ENCODE peak calls at places on chromosome 3, in four cellular contexts. G is tibial nerve, L is stomach, N is fibroblast of lung. Y is an unnamed sample. For H3K4me1, the result is how much of the 10 kb centered on the place peaks cover.

GRCh38 chr3:100207886-100208285 is 52.9 kb upstream of the TBC1D23 start:
- DNase-seq in G (no peak), L (no peak), N (no peak), Y (no peak)

GRCh38 chr3:158091526-158091925 is 14.7 kb downstream of the SHOX2 start:
- DNase-seq in G (no peak), L (no peak), N (peak), Y (no peak)

GRCh38 chr3:60294181-60294580 is 957.1 kb downstream of the FHIT start:
- DNase-seq in G (no peak), L (no peak), N (peak), Y (no peak)

GRCh38 chr3:153679711-153680110 is 441.5 kb upstream of the ARHGEF26 start:
- DNase-seq in G (no peak), L (no peak), N (no peak), Y (no peak)

GRCh38 chr3:38438421-38438820 is 15.3 kb upstream of the ACVR2B start:
- DNase-seq in G (no peak), L (no peak), N (peak), Y (peak)

GRCh38 chr3:86958534-86958933 is 32.4 kb downstream of the VGLL3 start:
- DNase-seq in G (no peak), L (no peak), N (peak), Y (no peak)

GRCh38 chr3:156721687-156722086 is 47.3 kb downstream of the TIPARP start:
- DNase-seq in G (no peak), L (no peak), N (no peak), Y (no peak)

GRCh38 chr3:117512975-117513374 is 803.4 kb downstream of the TUSC7 start:
- DNase-seq in G (no peak), L (no peak), N (no peak), Y (no peak)

GRCh38 chr3:95899494-95899893 is 914.9 kb upstream of the EPHA6 start:
- DNase-seq in G (no peak), L (no peak), N (peak), Y (no peak)

GRCh38 chr3:156819842-156820686 is 6.1 kb upstream of the LEKR1 start:
- DNase-seq in G (no peak), L (no peak), N (no peak), Y (no peak)

GRCh38 chr3:61333562-61333961 is 82.3 kb upstream of the FHIT start:
- DNase-seq in G (no peak), L (no peak), N (no peak), Y (no peak)

GRCh38 chr3:149407898-149408297 is 30.4 kb upstream of the TM4SF1 start:
- DNase-seq in G (no peak), L (no peak), N (peak), Y (no peak)

GRCh38 chr3:12187448-12188327 is 29.0 kb upstream of the TIMP4 start:
- DNase-seq in G (no peak), L (no peak), N (peak), Y (peak)

GRCh38 chr3:119310052-119310451 is 15.9 kb downstream of the ARHGAP31 start:
- DNase-seq in G (peak), L (no peak), N (peak), Y (no peak)

GRCh38 chr3:32472716-32473115 is 29.9 kb downstream of the CMTM6 start:
- DNase-seq in G (no peak), L (no peak), N (no peak), Y (no peak)

GRCh38 chr3:30934208-30934550 is 39.7 kb upstream of the GADL1 start:
- DNase-seq in G (no peak), L (no peak), N (peak), Y (no peak)

GRCh38 chr3:193827831-193828230 is 234.8 kb downstream of the OPA1 start:
- DNase-seq in G (no peak), L (no peak), N (no peak), Y (no peak)

GRCh38 chr3:132874701-132875100 is 152.5 kb upstream of the NPHP3 start:
- DNase-seq in G (no peak), L (no peak), N (no peak), Y (no peak)

GRCh38 chr3:27133062-27133461 is 236.1 kb downstream of the NEK10 start:
- DNase-seq in G (no peak), L (no peak), N (no peak), Y (no peak)

GRCh38 chr3:197450295-197450694 is 105.5 kb downstream of the BDH1 start:
- DNase-seq in G (no peak), L (no peak), N (no peak), Y (no peak)

GRCh38 chr3:69739204-69740102 is at the start of gene MITF:
- DNase-seq in G (peak), L (peak), N (peak), Y (peak)

GRCh38 chr3:196997311-196997710 is 28.7 kb upstream of the PIGZ start:
- DNase-seq in G (no peak), L (no peak), N (no peak), Y (peak)

GRCh38 chr3:131110087-131110486 is 83.4 kb downstream of the NEK11 start:
- DNase-seq in G (no peak), L (no peak), N (no peak), Y (no peak)

GRCh38 chr3:78455737-78456136 is 1312.1 kb downstream of the ROBO1 start:
- DNase-seq in G (no peak), L (no peak), N (no peak), Y (no peak)

GRCh38 chr3:144529562-144529961 is 557.9 kb downstream of the DIPK2A start:
- DNase-seq in G (no peak), L (no peak), N (no peak), Y (no peak)

GRCh38 chr3:54931182-54931581 is 3.3 kb upstream of the LRTM1 start:
- DNase-seq in G (no peak), L (no peak), N (no peak), Y (no peak)

GRCh38 chr3:146539315-146539714 is 5.1 kb downstream of the PLSCR1 start:
- DNase-seq in G (no peak), L (no peak), N (no peak), Y (no peak)
- H3K4me1 ChIP-seq in G (under half), L (under half), N (under half), Y (half or more)

DNA sequence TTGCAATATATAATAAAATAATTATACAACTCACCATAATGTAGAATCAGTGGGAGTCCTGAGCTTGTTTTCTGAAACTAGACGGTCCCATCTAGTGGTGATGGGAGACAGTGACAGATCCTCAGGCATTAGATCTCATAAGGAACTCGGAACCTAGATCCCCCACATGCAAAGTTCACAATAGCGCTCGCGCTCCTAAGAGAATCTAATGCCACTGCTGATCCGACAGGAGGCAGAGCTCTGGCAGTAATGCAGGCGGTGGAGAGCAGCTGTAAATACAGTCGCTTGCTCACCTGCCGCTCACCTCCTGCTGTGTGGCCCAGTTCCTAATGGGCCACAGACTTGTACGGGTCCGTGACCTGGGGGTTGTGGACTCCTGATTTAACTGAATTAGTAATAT is 87.8 kb downstream of the P3H2 start:
- DNase-seq in G (no peak), L (no peak), N (no peak), Y (no peak)
- TF ChIP-seq CTCF in G (no peak), L (no peak), N (no peak), Y (no peak)

DNA sequence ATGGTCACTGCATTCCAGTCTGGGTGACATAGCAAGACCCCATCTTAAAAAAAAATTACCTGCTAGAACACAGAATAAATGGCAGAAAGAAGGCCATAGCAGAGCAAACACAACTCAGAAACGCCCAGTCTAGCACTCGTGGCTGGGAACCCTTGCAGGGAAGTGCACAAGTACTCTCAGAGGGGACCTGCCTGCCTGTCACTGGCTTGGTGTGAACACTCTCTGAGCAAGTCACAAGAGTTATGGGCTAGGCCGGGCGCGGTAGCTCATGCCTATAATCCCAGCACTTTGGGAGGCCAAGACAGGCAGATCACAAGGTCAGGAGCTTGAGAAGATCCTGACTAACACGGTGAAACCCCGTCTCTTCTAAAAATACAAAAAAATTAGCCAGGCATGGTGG is 17.2 kb downstream of the SFMBT1 start:
- DNase-seq in G (no peak), L (no peak), N (no peak), Y (no peak)
- H3K4me1 ChIP-seq in G (under half), L (under half), N (under half), Y (under half)

GRCh38 chr3:50297896-50298725 is 1.1 kb downstream of the HYAL3 start:
- DNase-seq in G (no peak), L (no peak), N (no peak), Y (no peak)

GRCh38 chr3:50297384-50297775 is 1.8 kb downstream of the HYAL3 start:
- DNase-seq in G (no peak), L (no peak), N (no peak), Y (peak)

GRCh38 chr3:50299929-50300680 is 900 bp upstream of the HYAL3 start:
- DNase-seq in G (no peak), L (no peak), N (no peak), Y (peak)

GRCh38 chr3:50299638-50299928 is 378 bp upstream of the HYAL3 start:
- DNase-seq in G (no peak), L (no peak), N (no peak), Y (no peak)

GRCh38 chr3:50298836-50299637 is at the start of the genes HYAL3 and NAA80:
- DNase-seq in G (peak), L (peak), N (peak), Y (peak)
- TF ChIP-seq CTCF in G (peak), L (peak), N (peak), Y (peak)

GRCh38 chr3:37282996-37283395 is 108.6 kb upstream of the LRRFIP2 start:
- DNase-seq in G (no peak), L (no peak), N (no peak), Y (no peak)
- H3K4me1 ChIP-seq in G (under half), L (under half), N (under half), Y (under half)

GRCh38 chr3:183085634-183086390 is 13.5 kb downstream of the MCCC1 start:
- DNase-seq in G (no peak), L (no peak), N (peak), Y (no peak)
- TF ChIP-seq CTCF in G (no peak), L (peak), N (no peak), Y (peak)

GRCh38 chr3:169137076-169137475 is 526.4 kb downstream of the MECOM start:
- DNase-seq in G (no peak), L (no peak), N (no peak), Y (no peak)

GRCh38 chr3:169134194-169134593 is 529.3 kb downstream of the MECOM start:
- DNase-seq in G (no peak), L (no peak), N (no peak), Y (no peak)

GRCh38 chr3:169128579-169128978 is 534.9 kb downstream of the MECOM start:
- DNase-seq in G (no peak), L (no peak), N (no peak), Y (no peak)

GRCh38 chr3:169133178-169134161 is 530.0 kb downstream of the MECOM start:
- DNase-seq in G (no peak), L (no peak), N (peak), Y (no peak)

GRCh38 chr3:169131695-169132464 is 531.6 kb downstream of the MECOM start:
- DNase-seq in G (no peak), L (no peak), N (no peak), Y (no peak)
- H3K4me1 ChIP-seq in G (under half), L (under half), N (under half), Y (under half)

GRCh38 chr3:53729618-53730017 is 116.6 kb downstream of the CHDH start:
- DNase-seq in G (no peak), L (no peak), N (no peak), Y (no peak)
- TF ChIP-seq CTCF in G (no peak), L (no peak), N (no peak), Y (no peak)

GRCh38 chr3:42612928-42613327 is 12.4 kb downstream of the NKTR start:
- DNase-seq in G (no peak), L (no peak), N (no peak), Y (no peak)

GRCh38 chr3:42608586-42608985 is 8.1 kb downstream of the NKTR start:
- DNase-seq in G (no peak), L (no peak), N (peak), Y (no peak)

GRCh38 chr3:42613462-42613861 is 13.0 kb downstream of the NKTR start:
- DNase-seq in G (no peak), L (no peak), N (no peak), Y (no peak)

GRCh38 chr3:42610978-42611377 is 10.5 kb downstream of the NKTR start:
- DNase-seq in G (no peak), L (no peak), N (no peak), Y (no peak)

DNA sequence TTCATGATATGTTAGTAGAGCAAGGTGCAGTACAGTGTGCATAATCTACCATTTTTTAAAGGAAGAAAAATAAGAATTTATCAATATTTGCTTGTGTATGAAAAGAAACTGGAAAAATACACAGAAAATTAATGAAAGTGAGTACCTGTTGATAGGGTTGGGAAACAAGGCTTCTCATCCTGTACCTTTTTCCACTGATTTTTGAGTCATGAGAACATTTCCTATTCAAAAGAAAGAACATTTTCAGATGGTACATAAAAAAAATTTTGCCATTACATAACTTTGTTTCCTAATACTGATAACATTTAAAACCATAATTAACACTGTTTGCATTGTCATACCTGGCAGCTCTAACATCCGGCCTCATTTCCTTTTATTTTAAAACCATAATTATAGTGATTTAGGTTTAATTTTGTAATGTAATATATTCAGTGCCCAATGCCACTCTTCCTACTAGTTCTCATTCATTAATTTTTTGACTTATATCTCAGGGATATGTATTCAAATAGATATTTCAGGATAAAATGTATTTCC is 11.7 kb downstream of the NKTR start:
- DNase-seq in G (no peak), L (no peak), N (no peak), Y (no peak)
- H3K4me1 ChIP-seq in G (under half), L (under half), N (under half), Y (under half)

DNA sequence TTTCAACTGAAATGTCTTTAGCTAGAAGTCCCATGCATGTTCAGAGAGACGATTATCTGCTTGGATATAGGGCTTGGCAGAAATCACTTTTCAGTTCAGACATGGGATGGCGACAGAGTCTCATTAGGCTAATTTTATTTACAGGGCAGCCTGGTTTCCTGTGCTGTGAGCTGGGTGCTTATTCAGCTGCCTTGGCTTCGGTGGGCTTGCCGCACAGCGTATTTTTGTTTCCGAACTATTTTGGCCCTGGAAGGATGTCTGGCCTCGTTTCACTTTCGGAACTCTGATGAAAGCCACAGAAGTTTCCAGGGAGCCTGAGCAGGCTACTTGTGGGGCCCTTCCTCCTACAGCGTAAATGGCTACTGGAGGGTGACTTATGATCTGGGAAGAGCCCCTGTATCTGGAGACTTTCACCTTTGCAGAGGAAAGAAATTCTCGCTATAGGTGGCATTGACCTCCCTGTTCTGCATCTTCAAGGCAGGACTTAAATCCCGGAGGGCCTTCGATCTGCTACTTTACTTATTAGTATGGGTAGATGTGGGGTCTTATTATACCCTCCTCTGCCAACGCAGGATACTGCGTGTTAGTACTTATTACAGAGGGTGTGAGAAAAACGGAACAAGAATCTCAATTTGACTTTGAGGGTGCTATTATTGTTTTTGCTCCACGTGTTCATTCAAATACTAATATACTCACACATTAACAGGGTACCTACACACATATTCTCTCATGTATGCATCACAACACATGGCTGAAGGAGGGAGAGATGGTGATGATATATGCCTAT is 364.0 kb upstream of the RBMS3 start:
- DNase-seq in G (peak), L (peak), N (peak), Y (peak)
- TF ChIP-seq CTCF in G (peak), L (peak), N (peak), Y (peak)

Y was measured in heart left ventricle.